ENCODE peak calls at places on chromosomes 4 and X, in five cellular contexts. W is activated gamma-delta T cell treated with Interleukin-2 at 50 U/mL for 16 hours, J is lower leg skin, L is fibroblast of mammary gland, K is natural killer cell. F is an unnamed sample.

GRCh38 chr4:76904646-76905190 is 6.8 kb upstream of the SOWAHB start:
- DNase-seq in W (no peak), J (no peak), L (no peak), K (no peak), F (no peak)

GRCh38 chr4:77193511-77194236 is 36.7 kb downstream of the CCNG2 start:
- DNase-seq in W (peak; percentile 64), J (peak; percentile 90), L (no peak), K (peak; percentile 53), F (peak; percentile 56)

GRCh38 chr4:108744307-108744706 is 18.5 kb downstream of the ETNPPL start:
- DNase-seq in W (no peak), J (no peak), L (peak; percentile 14), K (no peak), F (no peak)

GRCh38 chr4:153393397-153393796 is 48.9 kb downstream of the MND1 start:
- DNase-seq in W (no peak), J (no peak), L (peak; percentile 74), K (no peak), F (no peak)

GRCh38 chrX:108699368-108699767 is 37.0 kb downstream of the IRS4 start:
- DNase-seq in W (no peak), J (no peak), L (peak; percentile 41), K (no peak), F (no peak)

GRCh38 chr4:119585771-119586170 is 42.8 kb downstream of the PDE5A start:
- DNase-seq in W (no peak), J (no peak), L (peak; percentile 45), K (no peak), F (no peak)

GRCh38 chr4:27702710-27703431 is 842.2 kb downstream of the STIM2 start:
- DNase-seq in W (no peak), J (no peak), L (peak; percentile 15), K (no peak), F (no peak)

GRCh38 chr4:168683595-168683994 is 186.7 kb downstream of the PALLD start:
- DNase-seq in W (no peak), J (no peak), L (peak; percentile 42), K (no peak), F (no peak)

GRCh38 chr4:4849106-4849505 is 10.4 kb upstream of the MSX1 start:
- DNase-seq in W (no peak), J (no peak), L (no peak), K (no peak), F (no peak)

GRCh38 chrX:15761564-15762191 is 23.6 kb downstream of the CA5B start:
- DNase-seq in W (peak; percentile 39), J (no peak), L (peak; percentile 48), K (no peak), F (peak; percentile 19)

GRCh38 chrX:154761977-154762528 is 611 bp upstream of the DKC1 start:
- DNase-seq in W (no peak), J (no peak), L (no peak), K (no peak), F (no peak)

GRCh38 chr4:76342191-76342590 is 35.7 kb downstream of the STBD1 start:
- DNase-seq in W (no peak), J (no peak), L (no peak), K (no peak), F (no peak)

GRCh38 chrX:31423575-31424284 is 351.9 kb upstream of the FTHL17 start:
- DNase-seq in W (no peak), J (no peak), L (peak; percentile 58), K (no peak), F (no peak)

GRCh38 chrX:110448459-110448858 is 89.8 kb downstream of the RTL9 start:
- DNase-seq in W (no peak), J (no peak), L (no peak), K (no peak), F (no peak)

GRCh38 chrX:153627675-153628111 is 19.3 kb upstream of the DUSP9 start:
- DNase-seq in W (no peak), J (no peak), L (no peak), K (no peak), F (no peak)

GRCh38 chr4:134001057-134001456 is 200.5 kb downstream of the PABPC4L start:
- DNase-seq in W (no peak), J (no peak), L (no peak), K (no peak), F (no peak)

GRCh38 chrX:121858867-121859647 is 811.6 kb downstream of the GLUD2 start:
- DNase-seq in W (no peak), J (no peak), L (peak; percentile 5), K (no peak), F (no peak)

GRCh38 chr4:140162596-140162995 is 8.6 kb upstream of the MAML3 start:
- DNase-seq in W (no peak), J (no peak), L (no peak), K (no peak), F (no peak)

GRCh38 chrX:105297041-105297440 is 76.5 kb upstream of the TEX13A start:
- DNase-seq in W (no peak), J (no peak), L (peak; percentile 55), K (no peak), F (no peak)

GRCh38 chrX:153444333-153445011 is 1.4 kb downstream of the TREX2 start:
- DNase-seq in W (no peak), J (no peak), L (no peak), K (no peak), F (no peak)

GRCh38 chr4:124757121-124757520 is 44.6 kb upstream of the ANKRD50 start:
- DNase-seq in W (no peak), J (no peak), L (peak; percentile 66), K (no peak), F (no peak)

GRCh38 chr4:80566203-80566872 is 230.8 kb downstream of the CFAP299 start:
- DNase-seq in W (no peak), J (no peak), L (no peak), K (no peak), F (no peak)

GRCh38 chr4:162959056-162959455 is 207.6 kb downstream of the NAF1 start:
- DNase-seq in W (no peak), J (no peak), L (no peak), K (no peak), F (no peak)

GRCh38 chr4:114613579-114613978 is 15.0 kb downstream of the UGT8 start:
- DNase-seq in W (no peak), J (no peak), L (no peak), K (no peak), F (no peak)

GRCh38 chr4:162685401-162685800 is 481.3 kb downstream of the NAF1 start:
- DNase-seq in W (no peak), J (no peak), L (no peak), K (no peak), F (no peak)